ENCODE peak calls at places on chromosomes 4 and X, in five cellular contexts. One of them, this sample, is unnamed.

GRCh38 chr4:136867465-136867864 is 664.8 kb downstream of the PCDH18 start:
- DNase-seq in transverse colon: no peak
- DNase-seq in NCI-H1417: no peak
- DNase-seq in suprapubic skin: no peak
- DNase-seq in skeletal muscle cell: no peak
- DNase-seq in this sample: no peak

GRCh38 chr4:16293205-16293860 is 67.1 kb upstream of the TAPT1 start:
- DNase-seq in transverse colon: no peak
- DNase-seq in skeletal muscle cell: no peak
- DNase-seq in suprapubic skin: no peak
- DNase-seq in NCI-H1417: peak
- DNase-seq in this sample: no peak

GRCh38 chr4:41258783-41259182 is 2.1 kb downstream of the UCHL1 start:
- DNase-seq in skeletal muscle cell: peak
- DNase-seq in transverse colon: no peak
- DNase-seq in suprapubic skin: no peak
- DNase-seq in NCI-H1417: peak
- DNase-seq in this sample: no peak

GRCh38 chrX:123959281-123960063 is 2.0 kb upstream of the STAG2 start:
- DNase-seq in transverse colon: peak
- DNase-seq in suprapubic skin: no peak
- DNase-seq in NCI-H1417: peak
- DNase-seq in skeletal muscle cell: no peak
- DNase-seq in this sample: peak

GRCh38 chrX:19188566-19188965 is 66.3 kb upstream of the ADGRG2 start:
- DNase-seq in skeletal muscle cell: no peak
- DNase-seq in NCI-H1417: no peak
- DNase-seq in suprapubic skin: no peak
- DNase-seq in transverse colon: no peak
- DNase-seq in this sample: no peak

GRCh38 chrX:110061138-110061537 is 58.2 kb downstream of the TMEM164 start:
- DNase-seq in suprapubic skin: no peak
- DNase-seq in transverse colon: no peak
- DNase-seq in skeletal muscle cell: no peak
- DNase-seq in NCI-H1417: no peak
- DNase-seq in this sample: no peak

GRCh38 chr4:141041021-141041476 is 92.2 kb downstream of the RNF150 start:
- DNase-seq in transverse colon: no peak
- DNase-seq in NCI-H1417: peak
- DNase-seq in suprapubic skin: no peak
- DNase-seq in skeletal muscle cell: no peak
- DNase-seq in this sample: no peak

GRCh38 chrX:45445745-45446412 is 245.2 kb upstream of the DIPK2B start:
- DNase-seq in NCI-H1417: no peak
- DNase-seq in skeletal muscle cell: peak
- DNase-seq in transverse colon: no peak
- DNase-seq in suprapubic skin: no peak
- DNase-seq in this sample: no peak

GRCh38 chrX:49754238-49754857 is 58.6 kb upstream of the PAGE1 start:
- DNase-seq in suprapubic skin: no peak
- DNase-seq in transverse colon: peak
- DNase-seq in skeletal muscle cell: peak
- DNase-seq in NCI-H1417: peak
- DNase-seq in this sample: no peak

GRCh38 chr4:18684932-18685331 is 663.4 kb upstream of the LCORL start:
- DNase-seq in transverse colon: no peak
- DNase-seq in suprapubic skin: no peak
- DNase-seq in NCI-H1417: no peak
- DNase-seq in skeletal muscle cell: no peak
- DNase-seq in this sample: no peak

GRCh38 chrX:17547658-17548057 is 172.7 kb downstream of the NHS start:
- DNase-seq in skeletal muscle cell: peak
- DNase-seq in transverse colon: peak
- DNase-seq in NCI-H1417: peak
- DNase-seq in suprapubic skin: no peak
- DNase-seq in this sample: no peak

GRCh38 chr4:156193116-156193515 is 239.4 kb upstream of the CTSO start:
- DNase-seq in suprapubic skin: no peak
- DNase-seq in skeletal muscle cell: no peak
- DNase-seq in transverse colon: no peak
- DNase-seq in NCI-H1417: no peak
- DNase-seq in this sample: no peak

GRCh38 chrX:110944793-110945466 is 149.3 kb upstream of the CHRDL1 start:
- DNase-seq in suprapubic skin: no peak
- DNase-seq in transverse colon: no peak
- DNase-seq in NCI-H1417: peak
- DNase-seq in skeletal muscle cell: no peak
- DNase-seq in this sample: no peak

GRCh38 chr4:158850800-158851644 is 82.2 kb downstream of the FNIP2 start:
- DNase-seq in skeletal muscle cell: no peak
- DNase-seq in suprapubic skin: no peak
- DNase-seq in transverse colon: no peak
- DNase-seq in NCI-H1417: peak
- DNase-seq in this sample: no peak

GRCh38 chr4:5894266-5894665 is 1.4 kb upstream of the CRMP1 start:
- DNase-seq in transverse colon: no peak
- DNase-seq in suprapubic skin: no peak
- DNase-seq in skeletal muscle cell: no peak
- DNase-seq in NCI-H1417: peak
- DNase-seq in this sample: no peak

GRCh38 chr4:10623862-10624261 is 60.7 kb downstream of the CLNK start:
- DNase-seq in suprapubic skin: no peak
- DNase-seq in skeletal muscle cell: no peak
- DNase-seq in transverse colon: no peak
- DNase-seq in NCI-H1417: no peak
- DNase-seq in this sample: no peak

GRCh38 chrX:7941390-7942042 is 14.3 kb upstream of the PNPLA4 start:
- DNase-seq in transverse colon: peak
- DNase-seq in NCI-H1417: peak
- DNase-seq in skeletal muscle cell: no peak
- DNase-seq in suprapubic skin: no peak
- DNase-seq in this sample: no peak

This sample was measured in tibial nerve.